ENCODE peak calls at places on chromosome 4, in seven cellular contexts. A, Q, C, M, B, L and H are unnamed samples.

GRCh38 chr4:108443585-108443984 is 176.8 kb upstream of the RPL34 start:
- DNase-seq in A (no peak), Q (no peak), C (no peak), M (no peak), B (no peak), L (no peak), H (no peak)

GRCh38 chr4:56052966-56053365 is 104.2 kb downstream of the CEP135 start:
- DNase-seq in A (no peak), Q (no peak), C (no peak), M (no peak), B (no peak), L (no peak), H (no peak)

GRCh38 chr4:182881928-182882327 is 35.3 kb downstream of the DCTD start:
- DNase-seq in A (no peak), Q (no peak), C (no peak), M (peak; percentile 85), B (no peak), L (no peak), H (no peak)

GRCh38 chr4:159925770-159926169 is 822.9 kb downstream of the RAPGEF2 start:
- DNase-seq in A (no peak), Q (no peak), C (no peak), M (no peak), B (no peak), L (no peak), H (peak; percentile 16)

GRCh38 chr4:55169352-55169959 is 44.1 kb upstream of the KDR start:
- DNase-seq in A (no peak), Q (peak; percentile 31), C (peak; percentile 18), M (no peak), B (no peak), L (no peak), H (peak; percentile 13)

GRCh38 chr4:41430796-41431195 is 107.2 kb upstream of the LIMCH1 start:
- DNase-seq in A (no peak), Q (no peak), C (no peak), M (no peak), B (no peak), L (no peak), H (no peak)

GRCh38 chr4:38279650-38280322 is 319.6 kb downstream of the PTTG2 start:
- DNase-seq in A (no peak), Q (no peak), C (no peak), M (no peak), B (no peak), L (no peak), H (no peak)

GRCh38 chr4:158005021-158005420 is 167.8 kb downstream of the GASK1B start:
- DNase-seq in A (no peak), Q (no peak), C (no peak), M (no peak), B (no peak), L (no peak), H (no peak)

GRCh38 chr4:143743591-143743990 is 43.1 kb upstream of the FREM3 start:
- DNase-seq in A (no peak), Q (no peak), C (no peak), M (no peak), B (no peak), L (no peak), H (no peak)

GRCh38 chr4:54586343-54586953 is 71.3 kb upstream of the KIT start:
- DNase-seq in A (no peak), Q (no peak), C (no peak), M (no peak), B (peak; percentile 28), L (no peak), H (peak; percentile 4)

GRCh38 chr4:23028875-23029274 is 336.1 kb downstream of the GBA3 start:
- DNase-seq in A (no peak), Q (no peak), C (no peak), M (no peak), B (no peak), L (no peak), H (no peak)

GRCh38 chr4:104073245-104073644 is 353.5 kb upstream of the TACR3 start:
- DNase-seq in A (no peak), Q (no peak), C (no peak), M (no peak), B (no peak), L (no peak), H (no peak)

GRCh38 chr4:142778430-142778829 is 67.7 kb downstream of the INPP4B start:
- DNase-seq in A (no peak), Q (no peak), C (no peak), M (no peak), B (no peak), L (no peak), H (no peak)

GRCh38 chr4:188037003-188037713 is 41.6 kb downstream of the ZFP42 start:
- DNase-seq in A (no peak), Q (no peak), C (no peak), M (no peak), B (no peak), L (no peak), H (no peak)

GRCh38 chr4:26325191-26325590 is 4.4 kb downstream of the RBPJ start:
- DNase-seq in A (no peak), Q (no peak), C (peak; percentile 42), M (peak; percentile 33), B (no peak), L (no peak), H (no peak)

GRCh38 chr4:52869196-52869595 is 7.1 kb downstream of the RASL11B start:
- DNase-seq in A (no peak), Q (no peak), C (no peak), M (peak; percentile 88), B (no peak), L (no peak), H (no peak)

GRCh38 chr4:5890063-5890727 is 2.7 kb downstream of the CRMP1 start:
- DNase-seq in A (peak; percentile 90), Q (peak; percentile 93), C (no peak), M (peak; percentile 89), B (no peak), L (no peak), H (peak; percentile 11)

GRCh38 chr4:41692717-41693345 is 55.7 kb downstream of the PHOX2B start:
- DNase-seq in A (peak; percentile 72), Q (peak; percentile 62), C (peak; percentile 30), M (peak; percentile 45), B (peak; percentile 57), L (no peak), H (peak; percentile 28)

GRCh38 chr4:168856312-168856711 is 153.7 kb downstream of the CBR4 start:
- DNase-seq in A (no peak), Q (no peak), C (no peak), M (no peak), B (no peak), L (no peak), H (no peak)

GRCh38 chr4:8281519-8282133 is 12.1 kb downstream of the HTRA3 start:
- DNase-seq in A (no peak), Q (no peak), C (no peak), M (no peak), B (no peak), L (no peak), H (no peak)

GRCh38 chr4:96103086-96103485 is 263.2 kb downstream of the PDHA2 start:
- DNase-seq in A (no peak), Q (no peak), C (no peak), M (no peak), B (peak; percentile 3), L (no peak), H (no peak)

GRCh38 chr4:56653461-56654237 is 27.4 kb downstream of the HOPX start:
- DNase-seq in A (no peak), Q (no peak), C (no peak), M (no peak), B (no peak), L (no peak), H (no peak)

GRCh38 chr4:7725951-7726350 is 213.7 kb downstream of the AFAP1 start:
- DNase-seq in A (no peak), Q (no peak), C (no peak), M (no peak), B (no peak), L (no peak), H (no peak)

GRCh38 chr4:121138014-121138413 is 26.1 kb downstream of the TNIP3 start:
- DNase-seq in A (no peak), Q (no peak), C (no peak), M (no peak), B (no peak), L (no peak), H (no peak)

DNA sequence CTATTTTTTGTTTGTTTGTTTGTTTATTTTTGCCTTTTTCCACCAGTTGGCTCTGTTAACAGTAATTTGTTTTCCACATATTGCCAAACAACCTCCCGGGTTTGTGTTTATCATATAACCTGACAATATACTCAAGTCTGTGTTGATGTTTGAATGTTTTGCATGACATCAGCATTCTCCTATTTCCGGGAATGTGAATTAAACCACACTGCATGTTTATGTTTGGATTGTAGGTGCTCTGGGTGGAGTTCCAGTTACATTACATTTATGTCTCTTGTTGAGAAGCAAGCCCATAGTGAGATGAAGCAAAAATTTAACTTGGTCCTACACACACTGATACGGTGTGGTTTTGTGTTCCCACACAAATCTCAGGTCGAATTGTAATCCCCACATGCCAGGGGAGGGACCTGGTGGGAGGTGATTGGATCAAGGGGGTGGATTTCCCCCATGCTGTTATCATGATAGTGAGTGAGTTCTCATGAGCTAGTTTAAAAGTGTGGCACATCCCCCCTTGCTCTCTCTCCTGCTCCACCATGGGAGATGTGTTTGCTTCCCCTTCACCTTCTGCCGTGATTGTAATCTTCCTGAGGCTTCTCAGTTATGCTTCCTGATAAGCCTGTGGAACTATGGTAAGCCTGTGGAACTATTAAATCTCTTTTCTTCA is 54.4 kb upstream of the CLNK start:
- DNase-seq in A (no peak), Q (no peak), C (no peak), M (no peak), B (no peak), L (no peak), H (no peak)
- TF ChIP-seq USF2 in A (no peak), Q (no peak), C (no peak), M (no peak), B (no peak), L (no peak), H (no peak)

DNA sequence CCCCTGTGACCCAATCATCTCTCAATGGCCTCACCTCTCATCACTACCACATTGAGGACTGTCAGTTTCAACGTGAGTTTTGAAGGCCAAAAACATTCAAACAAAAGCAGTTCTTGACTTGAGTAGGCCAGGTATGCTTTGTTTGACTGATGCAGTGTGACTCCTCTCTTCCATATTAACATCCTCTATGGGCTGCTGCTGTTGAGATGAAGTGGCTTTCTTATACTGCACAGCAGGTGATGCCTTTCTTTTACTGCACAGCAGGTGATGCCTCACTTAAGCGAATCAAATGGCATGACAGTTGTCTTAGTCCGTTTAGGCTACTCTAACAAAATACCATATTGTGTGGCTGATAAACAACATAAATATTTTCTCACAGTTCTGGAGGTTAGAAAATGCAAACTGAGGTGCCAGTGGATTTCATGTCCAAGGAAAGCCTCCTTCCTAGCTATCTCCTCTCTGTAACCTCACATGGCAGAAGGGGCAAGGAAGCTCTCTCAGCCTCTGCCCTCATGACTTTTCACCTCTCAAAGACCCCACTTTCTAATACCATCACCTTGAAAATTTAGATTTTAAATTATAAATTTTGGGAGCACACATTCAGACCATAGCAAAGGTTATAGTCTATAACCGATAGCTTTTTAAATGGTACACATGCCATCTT is 2267.9 kb upstream of the AGA start:
- DNase-seq in A (no peak), Q (no peak), C (no peak), M (no peak), B (no peak), L (no peak), H (no peak)
- TF ChIP-seq MAX in A (no peak), Q (no peak), C (no peak), M (no peak), B (no peak), L (no peak), H (no peak)

GRCh38 chr4:90137545-90137944 is 10.4 kb downstream of the CCSER1 start:
- DNase-seq in A (no peak), Q (no peak), C (peak; percentile 3), M (no peak), B (no peak), L (no peak), H (no peak)
- TF ChIP-seq USF2 in A (no peak), Q (no peak), C (no peak), M (no peak), B (no peak), L (no peak), H (no peak)

GRCh38 chr4:173005912-173006633 is 162.5 kb upstream of the GALNT7 start:
- DNase-seq in A (no peak), Q (no peak), C (no peak), M (no peak), B (no peak), L (no peak), H (no peak)
- TF ChIP-seq MAX in A (no peak), Q (no peak), C (no peak), M (no peak), B (no peak), L (no peak), H (no peak)